ENCODE peak calls at places on chromosomes 4 and X, in eight cellular contexts. D, E, K, C, Y, W, S and O are unnamed samples.

GRCh38 chr4:26264109-26264508 is 56.7 kb upstream of the RBPJ start:
- DNase-seq in D (no peak), E (no peak), K (no peak), C (no peak), Y (no peak), W (no peak), S (no peak), O (no peak)

GRCh38 chrX:45142185-45142584 is 58.5 kb downstream of the DIPK2B start:
- DNase-seq in D (no peak), E (no peak), K (no peak), C (no peak), Y (no peak), W (no peak), S (no peak), O (no peak)

GRCh38 chr4:123671633-123672404 is 275.2 kb downstream of the SPRY1 start:
- DNase-seq in D (no peak), E (no peak), K (no peak), C (no peak), Y (no peak), W (no peak), S (peak; percentile 42), O (no peak)

GRCh38 chr4:58515206-58515605 is 1405.0 kb upstream of the IGFBP7 start:
- DNase-seq in D (no peak), E (no peak), K (no peak), C (no peak), Y (no peak), W (no peak), S (no peak), O (no peak)

GRCh38 chrX:152220612-152221011 is 82.2 kb upstream of the MAGEA10 start:
- DNase-seq in D (no peak), E (no peak), K (no peak), C (no peak), Y (no peak), W (no peak), S (no peak), O (no peak)

GRCh38 chrX:136310411-136310810 is 9.6 kb downstream of the ADGRG4 start:
- DNase-seq in D (no peak), E (no peak), K (no peak), C (no peak), Y (no peak), W (no peak), S (no peak), O (no peak)

GRCh38 chr4:71113294-71113693 is 119.8 kb downstream of the DCK start:
- DNase-seq in D (no peak), E (no peak), K (no peak), C (no peak), Y (no peak), W (no peak), S (no peak), O (no peak)

GRCh38 chrX:131728295-131729145 is 184.6 kb downstream of the OR13H1 start:
- DNase-seq in D (peak; percentile 79), E (no peak), K (no peak), C (peak; percentile 70), Y (no peak), W (no peak), S (no peak), O (no peak)

GRCh38 chrX:103442536-103442901 is 66.2 kb downstream of the BEX3 start:
- DNase-seq in D (no peak), E (no peak), K (no peak), C (no peak), Y (no peak), W (no peak), S (no peak), O (no peak)

GRCh38 chr4:168743576-168743975 is 246.7 kb downstream of the PALLD start:
- DNase-seq in D (no peak), E (no peak), K (no peak), C (no peak), Y (no peak), W (no peak), S (no peak), O (no peak)

GRCh38 chr4:123546123-123546654 is 149.6 kb downstream of the SPRY1 start:
- DNase-seq in D (no peak), E (no peak), K (no peak), C (no peak), Y (no peak), W (no peak), S (no peak), O (no peak)

GRCh38 chr4:111639876-111640275 is 505.4 kb upstream of the FAM241A start:
- DNase-seq in D (no peak), E (no peak), K (no peak), C (no peak), Y (no peak), W (no peak), S (no peak), O (no peak)

GRCh38 chr4:80201326-80202151 is 4.2 kb downstream of the PRDM8 start:
- DNase-seq in D (no peak), E (peak; percentile 79), K (peak; percentile 47), C (peak; percentile 78), Y (no peak), W (no peak), S (peak; percentile 54), O (peak; percentile 48)

GRCh38 chrX:105228602-105229001 is 8.1 kb upstream of the TEX13A start:
- DNase-seq in D (no peak), E (no peak), K (no peak), C (no peak), Y (no peak), W (no peak), S (no peak), O (no peak)

GRCh38 chrX:2969021-2969420 is 37.3 kb upstream of the ARSH start:
- DNase-seq in D (no peak), E (no peak), K (no peak), C (no peak), Y (no peak), W (no peak), S (no peak), O (no peak)

GRCh38 chr4:184112006-184112550 is 105.6 kb downstream of the ENPP6 start:
- DNase-seq in D (no peak), E (no peak), K (no peak), C (no peak), Y (no peak), W (no peak), S (no peak), O (no peak)